ENCODE peak calls at places on chromosomes 3 and 15, in ten cellular contexts. V is Peyer's patch, T is Panc1, D is astrocyte, U is MM.1S, B is sigmoid colon, R is esophagus muscularis mucosa, I is tibial artery, H is left lung, A is fibroblast of lung. W is an unnamed sample. For H3K9me3 and H3K36me3, the result is how much of the 10 kb centered on the place peaks cover.

GRCh38 chr3:44960387-44961026 is 15.5 kb downstream of the ZDHHC3 start:
- DNase-seq in V (no peak), T (no peak), D (no peak), U (no peak), B (no peak), R (no peak), I (no peak), H (no peak), A (peak), W (no peak)

GRCh38 chr3:110106805-110107204 is 769.5 kb upstream of the DPPA4 start:
- DNase-seq in V (no peak), T (no peak), D (no peak), U (no peak), B (no peak), R (no peak), I (no peak), H (no peak), A (peak), W (no peak)

GRCh38 chr15:100259266-100259665 is 82.5 kb downstream of the ADAMTS17 start:
- DNase-seq in V (no peak), T (no peak), D (no peak), U (no peak), B (no peak), R (peak), I (peak), H (no peak), A (no peak), W (no peak)

GRCh38 chr15:84947947-84948830 is 33.5 kb upstream of the PDE8A start:
- DNase-seq in V (no peak), T (no peak), D (peak), U (no peak), B (peak), R (no peak), I (peak), H (peak), A (peak), W (no peak)

GRCh38 chr15:61256231-61256630 is 27.1 kb upstream of the RORA start:
- DNase-seq in V (no peak), T (no peak), D (no peak), U (no peak), B (no peak), R (no peak), I (no peak), H (no peak), A (peak), W (no peak)

GRCh38 chr3:69051796-69052566 is at the start of gene TMF1:
- DNase-seq in V (peak), T (peak), D (peak), U (peak), B (peak), R (peak), I (peak), H (peak), A (peak), W (peak)

GRCh38 chr15:56281145-56281544 is 37.5 kb upstream of the RFX7 start:
- DNase-seq in V (no peak), T (no peak), D (no peak), U (no peak), B (no peak), R (no peak), I (no peak), H (no peak), A (no peak), W (no peak)

GRCh38 chr3:2511356-2511755 is 412.7 kb downstream of the CNTN4 start:
- DNase-seq in V (no peak), T (no peak), D (no peak), U (no peak), B (no peak), R (no peak), I (no peak), H (no peak), A (no peak), W (no peak)

GRCh38 chr15:83119968-83120581 is 12.6 kb downstream of the TM6SF1 start:
- DNase-seq in V (no peak), T (no peak), D (no peak), U (no peak), B (no peak), R (peak), I (no peak), H (no peak), A (no peak), W (no peak)

GRCh38 chr3:89165636-89166312 is 58.4 kb downstream of the EPHA3 start:
- DNase-seq in V (no peak), T (no peak), D (no peak), U (no peak), B (no peak), R (no peak), I (no peak), H (no peak), A (no peak), W (no peak)

GRCh38 chr3:129052675-129053074 is 7.9 kb upstream of the GP9 start:
- DNase-seq in V (no peak), T (no peak), D (no peak), U (no peak), B (no peak), R (no peak), I (peak), H (no peak), A (no peak), W (no peak)

GRCh38 chr3:32685604-32686185 is 707 bp downstream of the CNOT10 start:
- DNase-seq in V (no peak), T (no peak), D (no peak), U (peak), B (no peak), R (no peak), I (no peak), H (no peak), A (peak), W (no peak)

GRCh38 chr3:42714151-42714852 is 11.7 kb upstream of the HHATL start:
- DNase-seq in V (no peak), T (no peak), D (no peak), U (no peak), B (no peak), R (no peak), I (no peak), H (no peak), A (no peak), W (no peak)

GRCh38 chr3:42719002-42719401 is 16.4 kb upstream of the HHATL start:
- DNase-seq in V (no peak), T (no peak), D (no peak), U (no peak), B (no peak), R (no peak), I (no peak), H (no peak), A (no peak), W (no peak)

GRCh38 chr3:42720126-42720525 is 17.5 kb upstream of the HHATL start:
- DNase-seq in V (no peak), T (no peak), D (no peak), U (no peak), B (no peak), R (no peak), I (no peak), H (no peak), A (no peak), W (no peak)

GRCh38 chr3:42718338-42718737 is 15.7 kb upstream of the HHATL start:
- DNase-seq in V (no peak), T (no peak), D (no peak), U (no peak), B (no peak), R (no peak), I (no peak), H (no peak), A (no peak), W (no peak)

GRCh38 chr3:42717311-42717710 is 14.7 kb upstream of the HHATL start:
- DNase-seq in V (no peak), T (no peak), D (no peak), U (no peak), B (no peak), R (no peak), I (no peak), H (no peak), A (peak), W (no peak)
- H3K9me3 ChIP-seq in V (under half), T (under half), D (under half), U (under half), B (under half), R (under half), I (under half), H (under half), A (under half), W (under half)

GRCh38 chr3:131491775-131492174 is 11.0 kb downstream of the MRPL3 start:
- DNase-seq in V (no peak), T (no peak), D (no peak), U (no peak), B (no peak), R (no peak), I (no peak), H (no peak), A (no peak), W (no peak)
- H3K36me3 ChIP-seq in V (under half), T (half or more), D (under half), U (under half), B (under half), R (half or more), I (half or more), H (under half), A (under half), W (under half)

GRCh38 chr15:48642795-48643194 is 2.7 kb downstream of the FBN1 start:
- DNase-seq in V (no peak), T (no peak), D (no peak), U (no peak), B (no peak), R (no peak), I (no peak), H (no peak), A (peak), W (no peak)
- H3K9me3 ChIP-seq in V (under half), T (under half), D (under half), U (under half), B (under half), R (under half), I (under half), H (under half), A (under half), W (under half)

DNA sequence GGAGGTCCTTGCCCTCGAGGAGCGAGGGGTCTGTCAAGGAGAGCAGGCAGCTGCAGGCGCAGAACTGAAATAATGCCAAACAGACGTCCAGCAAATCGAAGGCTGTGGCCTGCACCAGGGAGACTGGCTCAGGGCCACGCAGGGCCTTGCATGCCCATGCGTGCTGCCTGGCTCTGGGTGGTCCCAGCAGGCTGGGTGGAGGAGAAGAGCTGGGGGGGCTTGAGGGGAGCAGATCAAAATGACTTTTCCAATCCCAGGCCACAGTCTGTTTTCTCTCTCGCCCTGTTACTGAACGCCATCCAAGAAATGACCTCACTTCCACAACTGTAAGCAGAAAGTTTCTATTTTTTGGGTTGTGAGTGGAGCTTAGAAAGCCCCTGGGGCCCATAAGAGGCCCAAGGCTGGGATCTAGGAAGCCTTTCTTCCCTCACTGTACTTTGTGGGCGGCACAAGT is 96.9 kb upstream of the RPL32 start:
- DNase-seq in V (no peak), T (no peak), D (no peak), U (no peak), B (peak), R (no peak), I (no peak), H (no peak), A (peak), W (no peak)
- H3K36me3 ChIP-seq in V (under half), T (under half), D (under half), U (under half), B (under half), R (half or more), I (under half), H (under half), A (under half), W (under half)

GRCh38 chr3:364287-364686 is 167.7 kb downstream of the CHL1 start:
- DNase-seq in V (no peak), T (no peak), D (no peak), U (no peak), B (no peak), R (no peak), I (no peak), H (no peak), A (no peak), W (no peak)

GRCh38 chr3:362939-363338 is 166.4 kb downstream of the CHL1 start:
- DNase-seq in V (no peak), T (no peak), D (no peak), U (no peak), B (no peak), R (no peak), I (no peak), H (no peak), A (no peak), W (no peak)

GRCh38 chr3:359672-360071 is 163.1 kb downstream of the CHL1 start:
- DNase-seq in V (no peak), T (no peak), D (no peak), U (no peak), B (no peak), R (no peak), I (no peak), H (no peak), A (no peak), W (no peak)

GRCh38 chr3:365268-365667 is 168.7 kb downstream of the CHL1 start:
- DNase-seq in V (no peak), T (no peak), D (no peak), U (no peak), B (no peak), R (no peak), I (no peak), H (no peak), A (no peak), W (no peak)
- H3K9me3 ChIP-seq in V (under half), T (under half), D (under half), U (under half), B (under half), R (under half), I (under half), H (under half), A (under half), W (under half)

GRCh38 chr3:10278501-10278900 is 14.2 kb downstream of the GHRL start:
- DNase-seq in V (no peak), T (no peak), D (no peak), U (no peak), B (peak), R (no peak), I (peak), H (no peak), A (no peak), W (no peak)

GRCh38 chr3:10280177-10280529 is 12.6 kb downstream of the GHRL start:
- DNase-seq in V (no peak), T (no peak), D (no peak), U (no peak), B (no peak), R (no peak), I (peak), H (no peak), A (no peak), W (no peak)

GRCh38 chr3:10274601-10275000 is 18.1 kb downstream of the GHRL start:
- DNase-seq in V (no peak), T (no peak), D (no peak), U (peak), B (no peak), R (no peak), I (no peak), H (no peak), A (no peak), W (no peak)

GRCh38 chr3:10279384-10280176 is 13.2 kb downstream of the GHRL start:
- DNase-seq in V (no peak), T (no peak), D (no peak), U (no peak), B (peak), R (no peak), I (peak), H (no peak), A (no peak), W (no peak)

GRCh38 chr3:10277115-10277625 is 15.6 kb downstream of the GHRL start:
- DNase-seq in V (no peak), T (no peak), D (no peak), U (no peak), B (peak), R (no peak), I (peak), H (no peak), A (no peak), W (no peak)
- H3K36me3 ChIP-seq in V (under half), T (under half), D (under half), U (under half), B (under half), R (half or more), I (half or more), H (under half), A (under half), W (under half)

GRCh38 chr3:35393916-35394315 is 245.4 kb upstream of the ARPP21 start:
- DNase-seq in V (no peak), T (no peak), D (peak), U (no peak), B (no peak), R (no peak), I (no peak), H (no peak), A (no peak), W (no peak)
- H3K9me3 ChIP-seq in V (under half), T (under half), D (under half), U (under half), B (under half), R (under half), I (under half), H (under half), A (under half), W (under half)

GRCh38 chr3:119555929-119556328 is 3.5 kb downstream of the CD80 start:
- DNase-seq in V (no peak), T (no peak), D (no peak), U (no peak), B (no peak), R (no peak), I (no peak), H (no peak), A (no peak), W (no peak)
- H3K36me3 ChIP-seq in V (under half), T (under half), D (under half), U (under half), B (under half), R (under half), I (under half), H (under half), A (under half), W (under half)

GRCh38 chr15:33009603-33010002 is 184.9 kb downstream of the FMN1 start:
- DNase-seq in V (no peak), T (no peak), D (no peak), U (no peak), B (no peak), R (no peak), I (no peak), H (no peak), A (no peak), W (no peak)

GRCh38 chr15:33008284-33009011 is 186.1 kb downstream of the FMN1 start:
- DNase-seq in V (no peak), T (no peak), D (peak), U (peak), B (peak), R (no peak), I (no peak), H (no peak), A (peak), W (no peak)

GRCh38 chr15:33009026-33009425 is 185.5 kb downstream of the FMN1 start:
- DNase-seq in V (no peak), T (no peak), D (no peak), U (no peak), B (no peak), R (no peak), I (no peak), H (no peak), A (no peak), W (no peak)

GRCh38 chr15:33007295-33007855 is 187.1 kb downstream of the FMN1 start:
- DNase-seq in V (no peak), T (no peak), D (peak), U (no peak), B (no peak), R (no peak), I (no peak), H (no peak), A (peak), W (peak)

GRCh38 chr15:33005582-33005981 is 188.9 kb downstream of the FMN1 start:
- DNase-seq in V (no peak), T (no peak), D (no peak), U (peak), B (no peak), R (no peak), I (no peak), H (no peak), A (no peak), W (no peak)
- H3K9me3 ChIP-seq in V (under half), T (under half), D (under half), U (under half), B (under half), R (under half), I (under half), H (under half), A (under half), W (under half)

GRCh38 chr3:186967686-186968085 is 37.4 kb downstream of the ST6GAL1 start:
- DNase-seq in V (no peak), T (no peak), D (no peak), U (no peak), B (no peak), R (no peak), I (peak), H (no peak), A (no peak), W (no peak)
- H3K36me3 ChIP-seq in V (under half), T (under half), D (under half), U (under half), B (under half), R (under half), I (under half), H (under half), A (under half), W (under half)